ENCODE peak calls at places on chromosomes 7 and 10, in five cellular contexts. M, L, V, H and E are unnamed samples.
A peak's percentile ranks its signal among the peaks of the same experiment; 100 is the strongest.

GRCh38 chr10:93746844-93747284 is 10.9 kb upstream of the LGI1 start:
- DNase-seq in M (no peak), L (peak; percentile 98), V (peak; percentile 99), H (no peak), E (peak; percentile 92)

GRCh38 chr7:121676168-121676567 is 196.8 kb upstream of the PTPRZ1 start:
- DNase-seq in M (no peak), L (no peak), V (no peak), H (no peak), E (no peak)

GRCh38 chr7:156677655-156678054 is 37.1 kb downstream of the RNF32 start:
- DNase-seq in M (no peak), L (no peak), V (no peak), H (no peak), E (no peak)

GRCh38 chr7:151895695-151896485 is 19.0 kb upstream of the PRKAG2 start:
- DNase-seq in M (peak; percentile 53), L (no peak), V (no peak), H (no peak), E (peak; percentile 74)

GRCh38 chr7:22895491-22895890 is 72.8 kb upstream of the TOMM7 start:
- DNase-seq in M (no peak), L (no peak), V (no peak), H (no peak), E (no peak)

GRCh38 chr7:100384623-100385372 is 11.5 kb downstream of the PILRA start:
- DNase-seq in M (peak; percentile 11), L (no peak), V (no peak), H (no peak), E (no peak)

GRCh38 chr10:73796766-73797165 is 11.4 kb downstream of the ZSWIM8 start:
- DNase-seq in M (no peak), L (no peak), V (no peak), H (no peak), E (no peak)

GRCh38 chr7:26388256-26388655 is 96.6 kb downstream of the SNX10 start:
- DNase-seq in M (no peak), L (no peak), V (no peak), H (no peak), E (no peak)

GRCh38 chr10:9301148-9301547 is 1246.7 kb downstream of the GATA3 start:
- DNase-seq in M (peak; percentile 28), L (no peak), V (peak; percentile 10), H (no peak), E (no peak)

GRCh38 chr7:100486753-100487446 is 3.2 kb downstream of the NYAP1 start:
- DNase-seq in M (no peak), L (no peak), V (peak; percentile 31), H (no peak), E (peak; percentile 71)

GRCh38 chr10:113272511-113272910 is 280.3 kb upstream of the HABP2 start:
- DNase-seq in M (no peak), L (no peak), V (no peak), H (no peak), E (no peak)

GRCh38 chr10:111344804-111345203 is 268.0 kb downstream of the ADRA2A start:
- DNase-seq in M (no peak), L (no peak), V (no peak), H (no peak), E (no peak)

GRCh38 chr10:103693070-103693811 is 162.1 kb downstream of the SH3PXD2A start:
- DNase-seq in M (no peak), L (no peak), V (no peak), H (no peak), E (no peak)

GRCh38 chr7:143408686-143409551 is at the start of gene EPHA1:
- DNase-seq in M (no peak), L (no peak), V (no peak), H (peak; percentile 52), E (no peak)

GRCh38 chr7:149459540-149460433 is 1.1 kb downstream of the ZNF777 start:
- DNase-seq in M (no peak), L (no peak), V (peak; percentile 21), H (no peak), E (peak; percentile 31)

GRCh38 chr10:112695539-112695938 is 248.5 kb downstream of the VTI1A start:
- DNase-seq in M (no peak), L (no peak), V (no peak), H (no peak), E (no peak)

GRCh38 chr7:131109757-131110293 is 217.9 kb upstream of the MKLN1 start:
- DNase-seq in M (peak; percentile 79), L (peak; percentile 67), V (peak; percentile 94), H (peak; percentile 39), E (peak; percentile 85)